ENCODE peak calls at places on chromosomes 11 and 22, in nine cellular contexts. Q, F, K, H, N, Z, Y, V and U are unnamed samples. For H3K9me3, the result is how much of the 10 kb centered on the place peaks cover.

GRCh38 chr11:63747006-63747405 is 21.6 kb downstream of the ZFTA start:
- DNase-seq in Q (no peak), F (no peak), K (no peak), H (no peak), N (no peak), Z (no peak), Y (no peak), V (no peak), U (no peak)

GRCh38 chr11:94537051-94537600 is 6.6 kb upstream of the FUT4 start:
- DNase-seq in Q (no peak), F (no peak), K (no peak), H (no peak), N (no peak), Z (no peak), Y (no peak), V (peak), U (no peak)

GRCh38 chr11:67438121-67438902 is 830 bp upstream of the PTPRCAP start:
- DNase-seq in Q (peak), F (no peak), K (no peak), H (no peak), N (no peak), Z (peak), Y (no peak), V (no peak), U (no peak)

GRCh38 chr11:131888230-131888826 is 517.9 kb downstream of the NTM start:
- DNase-seq in Q (no peak), F (no peak), K (no peak), H (no peak), N (no peak), Z (no peak), Y (no peak), V (no peak), U (no peak)

GRCh38 chr11:35141538-35141937 is 2.6 kb downstream of the CD44 start:
- DNase-seq in Q (peak), F (peak), K (peak), H (no peak), N (peak), Z (peak), Y (peak), V (peak), U (peak)

GRCh38 chr11:94650756-94651155 is 83.6 kb downstream of the PIWIL4 start:
- DNase-seq in Q (no peak), F (peak), K (peak), H (no peak), N (peak), Z (peak), Y (peak), V (peak), U (peak)

GRCh38 chr11:68841718-68842426 is at the start of gene CPT1A:
- DNase-seq in Q (peak), F (peak), K (peak), H (peak), N (peak), Z (peak), Y (peak), V (peak), U (peak)

GRCh38 chr22:45744442-45744841 is 72.8 kb downstream of the ATXN10 start:
- DNase-seq in Q (no peak), F (no peak), K (no peak), H (no peak), N (no peak), Z (no peak), Y (no peak), V (no peak), U (no peak)

GRCh38 chr22:36227806-36228205 is 11.5 kb downstream of the APOL2 start:
- DNase-seq in Q (no peak), F (no peak), K (no peak), H (no peak), N (no peak), Z (no peak), Y (peak), V (no peak), U (no peak)

GRCh38 chr11:83025267-83025704 is 46.4 kb downstream of the RAB30 start:
- DNase-seq in Q (no peak), F (no peak), K (no peak), H (no peak), N (no peak), Z (no peak), Y (no peak), V (no peak), U (no peak)

GRCh38 chr11:1298695-1299492 is 10.5 kb downstream of the TOLLIP start:
- DNase-seq in Q (peak), F (peak), K (peak), H (peak), N (peak), Z (peak), Y (peak), V (peak), U (peak)

GRCh38 chr11:3167143-3168119 is 2.3 kb upstream of the OSBPL5 start:
- DNase-seq in Q (no peak), F (peak), K (no peak), H (no peak), N (no peak), Z (peak), Y (no peak), V (no peak), U (no peak)

GRCh38 chr11:43486141-43486540 is 127.4 kb downstream of the TTC17 start:
- DNase-seq in Q (no peak), F (no peak), K (no peak), H (no peak), N (no peak), Z (no peak), Y (peak), V (no peak), U (no peak)

GRCh38 chr11:9817191-9817590 is 153.3 kb downstream of the SWAP70 start:
- DNase-seq in Q (no peak), F (no peak), K (no peak), H (no peak), N (no peak), Z (no peak), Y (no peak), V (no peak), U (no peak)

GRCh38 chr11:123261345-123262106 is 66.5 kb upstream of the CLMP start:
- DNase-seq in Q (peak), F (peak), K (peak), H (peak), N (peak), Z (peak), Y (peak), V (peak), U (peak)

GRCh38 chr11:130409618-130410388 is 18.6 kb downstream of the ADAMTS8 start:
- DNase-seq in Q (no peak), F (no peak), K (no peak), H (no peak), N (no peak), Z (peak), Y (no peak), V (no peak), U (no peak)

GRCh38 chr22:32465661-32466060 is 1.4 kb upstream of the BPIFC start:
- DNase-seq in Q (no peak), F (no peak), K (no peak), H (no peak), N (no peak), Z (no peak), Y (no peak), V (no peak), U (no peak)

GRCh38 chr11:3995949-3996554 is 98.5 kb upstream of the RRM1 start:
- DNase-seq in Q (no peak), F (no peak), K (no peak), H (no peak), N (no peak), Z (no peak), Y (no peak), V (no peak), U (no peak)

GRCh38 chr11:3616721-3617460 is 24.9 kb downstream of the ART5 start:
- DNase-seq in Q (no peak), F (peak), K (peak), H (no peak), N (no peak), Z (no peak), Y (peak), V (no peak), U (no peak)

GRCh38 chr22:47088480-47089145 is 326.2 kb downstream of the TBC1D22A start:
- DNase-seq in Q (no peak), F (no peak), K (no peak), H (no peak), N (no peak), Z (no peak), Y (no peak), V (no peak), U (no peak)

GRCh38 chr22:27995801-27996528 is 76.9 kb upstream of the PITPNB start:
- DNase-seq in Q (no peak), F (peak), K (peak), H (no peak), N (no peak), Z (peak), Y (no peak), V (no peak), U (no peak)

GRCh38 chr22:29816128-29816527 is 21.9 kb downstream of the ASCC2 start:
- DNase-seq in Q (no peak), F (no peak), K (no peak), H (no peak), N (peak), Z (peak), Y (peak), V (peak), U (peak)

GRCh38 chr11:103862049-103862826 is 174.2 kb upstream of the DDI1 start:
- DNase-seq in Q (no peak), F (no peak), K (no peak), H (no peak), N (no peak), Z (no peak), Y (no peak), V (no peak), U (no peak)

GRCh38 chr11:35364101-35364780 is 55.1 kb downstream of the SLC1A2 start:
- DNase-seq in Q (peak), F (peak), K (peak), H (peak), N (peak), Z (peak), Y (peak), V (peak), U (peak)

GRCh38 chr11:45662665-45663485 is 2.5 kb downstream of the CHST1 start:
- DNase-seq in Q (no peak), F (peak), K (peak), H (peak), N (no peak), Z (no peak), Y (no peak), V (no peak), U (no peak)

GRCh38 chr11:4531666-4532065 is 13.3 kb upstream of the OR52M1 start:
- DNase-seq in Q (no peak), F (no peak), K (no peak), H (peak), N (no peak), Z (no peak), Y (no peak), V (no peak), U (no peak)

GRCh38 chr11:64016512-64016911 is 19.2 kb upstream of the FLRT1 start:
- DNase-seq in Q (no peak), F (no peak), K (no peak), H (no peak), N (no peak), Z (no peak), Y (no peak), V (no peak), U (no peak)

GRCh38 chr11:48169706-48170105 is 46.9 kb upstream of the OR4B1 start:
- DNase-seq in Q (no peak), F (no peak), K (no peak), H (no peak), N (no peak), Z (no peak), Y (no peak), V (no peak), U (peak)

GRCh38 chr11:124791626-124792341 is 8.4 kb downstream of the MSANTD2 start:
- DNase-seq in Q (no peak), F (no peak), K (no peak), H (no peak), N (no peak), Z (no peak), Y (no peak), V (no peak), U (no peak)

GRCh38 chr11:16902979-16903378 is 111.2 kb downstream of the PLEKHA7 start:
- DNase-seq in Q (no peak), F (no peak), K (no peak), H (no peak), N (no peak), Z (no peak), Y (no peak), V (no peak), U (no peak)

GRCh38 chr22:50473088-50473487 is 1.7 kb downstream of the SBF1 start:
- DNase-seq in Q (no peak), F (no peak), K (no peak), H (peak), N (no peak), Z (no peak), Y (no peak), V (peak), U (no peak)

GRCh38 chr11:64245797-64246623 is 733 bp downstream of the PPP1R14B start:
- DNase-seq in Q (peak), F (peak), K (peak), H (peak), N (peak), Z (peak), Y (peak), V (peak), U (peak)

GRCh38 chr11:2156416-2157182 is 4.4 kb downstream of the INS start:
- DNase-seq in Q (peak), F (peak), K (no peak), H (peak), N (peak), Z (peak), Y (peak), V (peak), U (peak)

GRCh38 chr11:16610213-16610737 is 128.2 kb upstream of the C11orf58 start:
- DNase-seq in Q (no peak), F (no peak), K (no peak), H (peak), N (no peak), Z (no peak), Y (no peak), V (no peak), U (no peak)

DNA sequence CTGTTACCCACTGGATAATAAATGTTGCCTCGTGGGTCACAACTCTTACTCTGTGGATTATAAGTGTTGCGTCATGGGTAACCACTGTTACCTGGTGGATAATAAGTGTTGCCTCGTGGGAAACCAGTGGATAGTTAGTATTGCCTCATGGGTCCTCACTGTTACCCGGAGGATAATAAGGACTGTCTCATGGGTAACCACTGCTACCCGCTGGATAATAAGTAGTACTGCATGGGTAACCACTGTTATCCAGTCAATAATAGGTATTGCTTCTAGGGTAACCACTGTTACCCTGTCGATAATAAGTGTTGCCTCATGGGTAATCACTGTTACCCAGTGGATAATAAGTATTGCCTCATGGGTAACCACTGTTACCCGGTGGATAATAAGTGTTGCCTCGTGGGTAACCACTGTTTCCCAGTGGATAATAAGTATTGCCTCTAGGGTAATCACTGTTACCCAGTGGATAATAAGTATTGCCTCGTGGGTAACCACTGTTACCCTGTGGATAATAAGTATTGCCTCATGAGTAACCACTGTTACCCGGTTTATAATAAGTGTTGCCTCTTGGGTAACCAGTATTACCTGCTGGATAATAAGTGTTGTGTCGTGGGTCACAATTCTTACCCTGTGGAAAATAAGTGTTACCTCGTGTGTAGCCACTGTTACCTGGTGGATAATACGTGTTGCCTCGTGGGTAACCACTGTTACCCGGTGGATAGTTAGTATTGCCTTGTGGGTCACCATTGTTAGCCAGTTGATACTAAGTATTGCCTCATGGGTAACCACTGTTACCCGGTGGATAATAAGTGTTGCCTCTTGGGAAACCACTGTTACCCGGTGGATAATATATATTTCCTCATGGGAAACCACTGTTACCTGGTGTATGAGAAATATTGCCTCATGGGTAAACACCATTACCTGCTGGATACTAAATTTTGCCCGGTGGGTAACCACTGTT is 15.7 kb upstream of the NXPE4 start:
- DNase-seq in Q (no peak), F (no peak), K (no peak), H (no peak), N (no peak), Z (no peak), Y (no peak), V (peak), U (no peak)
- TF ChIP-seq CTCF in Q (peak), F (peak), K (no peak), H (no peak), N (no peak), Z (no peak), Y (no peak), V (no peak), U (peak)

GRCh38 chr22:38082986-38083710 is 836 bp downstream of the SLC16A8 start:
- DNase-seq in Q (no peak), F (no peak), K (no peak), H (no peak), N (no peak), Z (peak), Y (no peak), V (no peak), U (no peak)
- H3K4me3 ChIP-seq in Q (no peak), F (no peak), K (no peak), H (no peak), N (no peak), Z (no peak), Y (no peak), V (no peak), U (no peak)

DNA sequence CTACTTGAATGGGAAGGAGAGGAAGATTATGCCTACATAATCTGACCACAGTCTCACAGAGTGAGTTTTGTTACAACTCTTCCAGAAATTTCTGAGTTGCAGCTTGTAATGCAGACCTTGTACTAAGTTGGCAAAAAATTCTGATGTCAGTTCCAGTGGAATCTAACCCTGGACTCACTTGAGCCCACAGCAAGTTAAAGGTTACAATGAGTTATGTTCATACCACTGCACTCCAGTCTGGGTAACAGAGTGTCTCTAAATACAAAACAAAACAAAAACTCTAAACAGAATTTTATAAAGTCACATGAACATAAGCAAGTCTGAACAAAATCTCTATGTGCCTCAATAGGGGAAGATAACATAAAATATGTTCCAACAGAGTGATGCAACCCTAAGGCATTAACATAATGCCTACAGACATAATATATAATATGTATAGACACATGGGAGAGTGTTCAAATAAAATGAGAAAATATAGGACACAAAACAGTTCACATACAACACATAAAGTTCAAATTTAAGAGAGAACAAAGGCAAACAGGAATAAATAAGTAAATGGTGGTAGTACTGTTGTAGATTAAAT is 1.1 kb downstream of the GLYAT start:
- DNase-seq in Q (no peak), F (no peak), K (no peak), H (no peak), N (no peak), Z (no peak), Y (no peak), V (no peak), U (no peak)
- H3K9me3 ChIP-seq in Q (under half), F (under half), K (under half), H (under half), N (under half), Z (under half), Y (under half), V (under half), U (under half)

GRCh38 chr22:43944670-43945430 is 10.4 kb upstream of the SAMM50 start:
- DNase-seq in Q (no peak), F (no peak), K (no peak), H (no peak), N (no peak), Z (no peak), Y (no peak), V (no peak), U (no peak)

GRCh38 chr22:43948836-43949235 is 6.4 kb upstream of the SAMM50 start:
- DNase-seq in Q (no peak), F (no peak), K (no peak), H (no peak), N (no peak), Z (no peak), Y (no peak), V (no peak), U (no peak)

GRCh38 chr22:43946391-43946680 is 8.9 kb upstream of the SAMM50 start:
- DNase-seq in Q (no peak), F (no peak), K (no peak), H (peak), N (no peak), Z (no peak), Y (no peak), V (no peak), U (no peak)

GRCh38 chr22:43941449-43941848 is 13.8 kb upstream of the SAMM50 start:
- DNase-seq in Q (no peak), F (no peak), K (no peak), H (no peak), N (no peak), Z (no peak), Y (no peak), V (no peak), U (no peak)

GRCh38 chr22:43945632-43946390 is 9.4 kb upstream of the SAMM50 start:
- DNase-seq in Q (peak), F (peak), K (no peak), H (peak), N (peak), Z (peak), Y (peak), V (peak), U (peak)
- TF ChIP-seq CTCF in Q (no peak), F (peak), K (no peak), H (peak), N (peak), Z (peak), Y (peak), V (peak), U (peak)

DNA sequence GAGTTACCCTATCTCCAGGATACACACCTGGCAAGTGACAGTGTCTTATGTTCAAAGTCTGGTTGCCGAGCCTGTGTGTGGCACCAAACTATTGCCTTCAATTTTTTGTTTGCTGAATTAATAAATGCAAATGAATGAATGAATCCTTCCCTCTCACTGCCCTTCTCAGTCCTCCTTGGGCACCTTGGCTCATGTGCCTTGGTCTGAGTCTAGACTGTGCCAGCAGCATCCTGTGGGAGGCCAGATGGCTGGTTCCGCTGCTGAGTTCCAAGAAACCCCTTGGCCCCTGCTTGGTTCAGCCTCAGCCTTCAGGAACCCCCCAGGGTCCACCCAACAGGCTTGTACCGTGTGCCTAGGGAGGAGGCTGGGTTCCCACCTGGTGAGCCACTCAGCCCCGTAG is 31.0 kb downstream of the TOB2 start:
- DNase-seq in Q (no peak), F (no peak), K (no peak), H (no peak), N (no peak), Z (no peak), Y (no peak), V (no peak), U (no peak)
- H3K4me3 ChIP-seq in Q (peak), F (peak), K (no peak), H (no peak), N (no peak), Z (peak), Y (peak), V (no peak), U (no peak)

GRCh38 chr11:18171377-18172000 is 1.1 kb upstream of the MRGPRX4 start:
- DNase-seq in Q (no peak), F (no peak), K (no peak), H (peak), N (no peak), Z (no peak), Y (no peak), V (peak), U (no peak)
- H3K9me3 ChIP-seq in Q (under half), F (under half), K (under half), H (under half), N (under half), Z (under half), Y (under half), V (under half), U (under half)